ENCODE peak calls at places on chromosomes 1 and 21, in seven cellular contexts. R, F, G, E, M, C and S are unnamed samples.

GRCh38 chr1:177913762-177914540 is 55.9 kb downstream of the SEC16B start:
- DNase-seq in M (peak), E (peak), C (peak), R (peak), F (peak), G (peak), S (peak)

GRCh38 chr1:86207323-86207722 is 50.8 kb upstream of the COL24A1 start:
- DNase-seq in G (no peak), R (no peak), E (peak), F (no peak), M (peak), C (peak), S (no peak)

GRCh38 chr1:176517484-176517883 is 54.5 kb downstream of the PAPPA2 start:
- DNase-seq in R (no peak), E (peak), G (no peak), C (no peak), M (no peak), F (no peak), S (no peak)

GRCh38 chr1:41783189-41783639 is 135.5 kb downstream of the HIVEP3 start:
- DNase-seq in F (no peak), M (no peak), R (no peak), C (peak), G (no peak), E (peak), S (no peak)

GRCh38 chr1:98340511-98340910 is 321.0 kb upstream of the SNX7 start:
- DNase-seq in E (peak), M (no peak), F (no peak), R (no peak), G (no peak), C (peak), S (no peak)

GRCh38 chr21:28615276-28615675 is 377.4 kb downstream of the LTN1 start:
- DNase-seq in G (no peak), C (peak), E (peak), M (peak), R (no peak), F (no peak), S (no peak)

GRCh38 chr1:204110894-204111633 is 38.1 kb downstream of the SOX13 start:
- DNase-seq in C (no peak), F (no peak), R (no peak), E (no peak), M (no peak), G (no peak), S (no peak)

GRCh38 chr1:25952851-25953401 is 44.9 kb downstream of the PAFAH2 start:
- DNase-seq in M (no peak), G (no peak), F (no peak), E (peak), C (peak), R (no peak), S (no peak)

GRCh38 chr1:22163137-22163536 is 20.2 kb upstream of the WNT4 start:
- DNase-seq in R (peak), G (no peak), F (no peak), E (no peak), M (no peak), C (no peak), S (no peak)

GRCh38 chr1:18882511-18882910 is 19.8 kb downstream of the ALDH4A1 start:
- DNase-seq in C (peak), F (no peak), G (no peak), R (no peak), M (no peak), E (peak), S (no peak)

GRCh38 chr1:89553195-89553584 is 28.6 kb downstream of the LRRC8B start:
- DNase-seq in R (no peak), M (no peak), C (no peak), F (no peak), G (no peak), E (no peak), S (no peak)

GRCh38 chr1:220803401-220804201 is 16.9 kb downstream of the MTARC1 start:
- DNase-seq in C (peak), M (peak), R (peak), F (peak), E (peak), G (no peak), S (peak)

GRCh38 chr1:54487571-54488050 is 60.4 kb upstream of the ACOT11 start:
- DNase-seq in G (peak), M (peak), R (no peak), F (no peak), E (peak), C (no peak), S (no peak)
- H2AFZ ChIP-seq in G (no peak), M (peak), R (peak), F (peak), E (peak), C (peak), S (peak)

DNA sequence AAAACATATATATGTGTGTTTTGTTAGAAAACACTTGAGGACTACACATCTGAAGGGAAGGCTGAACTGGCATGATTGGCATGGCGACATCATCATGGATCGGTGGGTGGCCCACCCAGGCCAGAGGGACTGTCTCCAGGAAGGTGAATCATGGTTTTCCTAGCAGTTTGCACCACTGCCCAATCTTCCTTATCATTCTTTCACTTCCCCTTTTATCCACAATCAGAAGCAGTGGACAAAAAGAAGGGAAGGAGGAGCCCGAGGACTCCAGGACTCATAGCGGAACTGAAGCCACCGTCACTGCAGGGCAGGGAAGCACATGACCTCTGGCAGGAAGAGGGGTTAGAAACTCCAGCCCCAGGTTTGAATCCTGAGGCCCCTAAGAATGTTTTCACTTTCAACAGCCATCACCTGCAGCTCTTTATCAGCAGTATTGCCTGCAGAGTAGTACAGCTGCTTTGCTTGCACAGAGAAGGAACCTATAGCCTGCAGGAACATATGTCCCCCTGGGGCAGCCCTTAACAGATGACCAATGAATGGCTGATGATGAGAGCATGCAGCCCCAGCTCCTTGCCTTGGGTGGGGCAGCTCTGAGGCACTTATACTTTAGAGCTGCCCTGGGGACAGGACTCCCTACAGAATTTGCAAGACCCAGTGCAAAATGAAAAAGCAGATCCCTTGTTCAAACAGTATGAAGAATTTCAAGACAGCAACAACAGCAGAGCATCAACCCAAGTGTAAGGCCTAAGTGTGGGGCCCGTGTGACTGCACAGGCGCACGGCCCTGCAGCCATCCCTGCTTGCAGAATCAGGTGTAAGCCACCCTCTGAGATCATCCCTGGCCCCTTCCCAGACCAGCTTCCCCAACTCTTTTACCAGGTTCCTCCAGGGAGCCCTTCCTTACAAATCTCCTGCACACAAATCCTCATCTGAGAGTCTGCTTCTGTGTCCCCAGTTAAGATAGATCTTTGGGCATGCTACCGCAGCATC is 241.8 kb upstream of the IRF2BP2 start:
- DNase-seq in F (peak), M (no peak), E (peak), R (peak), G (no peak), C (peak), S (peak)
- H2AFZ ChIP-seq in F (peak), M (peak), E (no peak), R (peak), G (no peak), C (peak), S (no peak)

GRCh38 chr1:235502601-235503332 is 1.5 kb downstream of the B3GALNT2 start:
- DNase-seq in R (peak), F (no peak), E (peak), G (no peak), M (no peak), C (peak), S (no peak)
- H2AFZ ChIP-seq in R (peak), F (no peak), E (peak), G (no peak), M (no peak), C (no peak), S (no peak)

DNA sequence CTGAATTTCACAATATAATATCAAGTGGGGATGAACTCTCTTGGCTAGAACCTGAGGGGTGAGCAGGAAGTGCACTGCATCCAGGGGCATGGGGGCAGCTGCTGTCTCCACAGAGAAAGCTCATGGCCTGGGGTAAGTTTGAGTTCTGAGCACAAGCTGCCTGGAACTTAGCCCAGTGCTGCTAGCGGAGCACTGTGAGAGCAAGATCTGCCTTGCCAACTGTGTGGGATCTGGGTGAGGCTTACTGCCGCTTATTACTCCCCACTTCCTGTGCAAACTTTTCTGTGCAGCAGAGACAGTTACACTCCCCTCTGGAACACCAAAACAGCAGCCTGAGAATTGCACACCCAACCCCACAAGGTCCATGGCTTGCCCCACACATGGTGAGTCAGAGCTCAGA is 761.9 kb upstream of the NEGR1 start:
- DNase-seq in F (no peak), C (no peak), G (no peak), E (no peak), R (no peak), M (no peak), S (no peak)
- H2AFZ ChIP-seq in F (no peak), C (no peak), G (no peak), E (no peak), R (no peak), M (peak), S (no peak)

DNA sequence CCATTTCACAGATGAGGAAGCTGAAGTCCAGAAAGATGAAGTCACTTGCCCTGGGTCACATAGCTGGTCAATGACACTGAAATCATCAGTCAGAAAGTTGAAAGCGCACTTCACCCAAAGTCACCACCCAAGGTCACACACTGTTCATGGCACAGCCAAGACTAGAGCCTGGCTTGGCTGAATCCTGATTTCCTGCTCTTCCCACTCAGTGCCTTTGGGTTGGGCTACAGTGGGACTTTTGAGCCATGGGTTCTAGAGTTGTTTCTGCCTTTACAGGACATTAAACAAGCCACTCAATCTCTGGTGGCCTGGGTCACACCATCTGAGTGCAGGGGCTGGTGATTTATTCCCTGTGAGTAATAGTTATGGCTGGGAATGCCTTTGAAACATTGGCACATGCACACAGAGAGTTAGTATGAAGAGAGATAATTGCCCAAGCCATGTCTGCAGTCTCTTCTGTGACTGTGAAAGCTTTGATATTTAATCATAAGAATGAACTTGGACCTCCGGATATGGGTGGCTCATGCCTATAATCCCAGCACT is 15.9 kb upstream of the ARHGEF10L start:
- DNase-seq in F (no peak), R (no peak), E (peak), C (no peak), G (no peak), M (no peak), S (no peak)
- H2AFZ ChIP-seq in F (no peak), R (no peak), E (no peak), C (no peak), G (no peak), M (no peak), S (no peak)

GRCh38 chr1:66247415-66248208 is 286.3 kb upstream of the SGIP1 start:
- DNase-seq in F (no peak), E (no peak), R (peak), M (no peak), G (no peak), C (no peak), S (no peak)
- H2AFZ ChIP-seq in F (no peak), E (no peak), R (peak), M (no peak), G (no peak), C (no peak), S (no peak)

DNA sequence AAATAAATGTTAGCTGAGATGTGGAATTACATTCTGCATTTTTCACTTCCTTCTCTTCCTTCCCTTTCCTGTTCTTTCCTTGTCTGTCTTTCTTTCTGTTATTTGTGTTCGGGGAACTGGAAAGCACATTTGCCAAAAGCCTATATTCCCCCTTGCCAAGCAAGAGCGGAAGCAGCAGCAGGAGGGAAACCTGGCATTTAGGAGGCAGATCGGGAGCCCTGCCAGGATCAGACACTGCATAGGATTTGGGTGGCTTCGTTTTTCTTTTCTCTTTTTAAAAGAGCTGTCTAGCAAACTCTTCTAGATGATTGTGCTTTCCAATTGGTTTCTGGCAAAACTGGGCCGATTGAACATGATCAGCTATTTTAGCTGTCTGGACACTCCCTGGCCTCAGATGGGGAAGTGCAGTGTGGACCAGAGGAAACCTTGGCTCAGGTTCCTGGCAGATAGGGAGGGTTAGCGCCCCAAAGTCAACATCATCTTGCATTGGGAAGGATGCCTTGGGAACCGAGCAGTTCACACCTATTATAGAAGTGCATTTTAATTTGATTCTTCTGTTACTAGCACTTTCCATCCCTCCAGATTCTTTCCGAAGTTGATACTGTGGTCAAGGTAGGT is 414.0 kb upstream of the KAZN start:
- DNase-seq in G (no peak), C (no peak), M (no peak), R (no peak), E (no peak), F (no peak), S (no peak)
- H2AFZ ChIP-seq in G (no peak), C (no peak), M (no peak), R (no peak), E (no peak), F (no peak), S (no peak)

DNA sequence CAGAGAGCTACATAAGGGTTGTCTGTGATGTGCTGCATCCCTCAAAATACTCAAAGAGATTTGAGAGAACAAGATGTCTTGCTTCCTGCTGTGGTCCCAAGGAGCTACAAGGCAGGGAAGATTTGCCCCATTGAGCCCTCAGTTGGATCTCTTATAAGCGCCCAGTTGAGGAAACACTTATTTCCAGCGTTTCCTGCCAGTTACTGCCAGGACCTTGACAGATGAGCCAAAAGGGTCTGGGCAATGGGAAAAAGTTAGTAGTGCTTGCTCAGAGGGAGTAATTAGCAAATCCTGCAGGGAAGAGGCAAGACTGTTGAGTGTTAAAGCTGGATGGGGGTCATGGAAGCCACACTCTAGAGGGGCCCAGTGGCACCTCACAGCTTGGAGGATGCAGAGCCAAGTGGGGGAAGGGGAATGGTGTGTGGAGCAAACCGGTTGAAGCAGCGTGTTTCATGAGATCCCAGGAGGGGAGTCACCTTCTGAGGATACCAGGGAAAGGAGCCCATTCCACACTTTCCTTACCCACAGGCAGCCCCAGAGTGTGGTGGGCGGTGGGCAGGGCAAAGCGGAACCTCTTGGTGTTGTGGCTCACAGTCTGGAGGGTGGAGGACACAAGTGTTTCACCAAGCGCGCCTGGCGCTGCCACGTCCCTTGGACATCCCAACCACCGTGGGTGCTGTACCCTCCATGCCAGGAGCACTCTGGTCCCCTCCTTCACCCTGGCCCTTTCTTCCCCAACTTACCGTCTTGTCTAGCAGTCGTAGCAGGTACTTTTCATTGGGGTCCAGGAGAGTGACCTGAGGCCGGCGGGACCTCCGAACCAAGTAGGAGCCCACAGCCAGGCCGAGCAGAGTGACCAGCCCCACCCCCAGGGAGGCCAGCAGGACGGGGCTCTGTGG is 802 bp downstream of the CYB5R1 start:
- DNase-seq in F (no peak), M (no peak), C (no peak), G (no peak), R (no peak), E (peak), S (no peak)
- H2AFZ ChIP-seq in F (peak), M (peak), C (peak), G (no peak), R (peak), E (peak), S (peak)

GRCh38 chr1:51989582-51990477 is 670 bp downstream of the RAB3B start:
- DNase-seq in M (peak), F (no peak), R (no peak), G (peak), E (peak), C (no peak), S (no peak)
- H2AFZ ChIP-seq in M (peak), F (no peak), R (peak), G (no peak), E (peak), C (peak), S (no peak)

GRCh38 chr1:233879841-233880240 is 24.6 kb upstream of the SLC35F3 start:
- DNase-seq in G (no peak), C (no peak), R (no peak), F (no peak), M (no peak), E (no peak), S (no peak)

GRCh38 chr1:233883671-233884070 is 20.8 kb upstream of the SLC35F3 start:
- DNase-seq in M (no peak), G (peak), R (no peak), E (no peak), C (no peak), F (no peak), S (no peak)

GRCh38 chr1:233884461-233885151 is 19.9 kb upstream of the SLC35F3 start:
- DNase-seq in F (no peak), M (no peak), R (no peak), G (no peak), E (no peak), C (no peak), S (no peak)

GRCh38 chr1:233885196-233886028 is 19.1 kb upstream of the SLC35F3 start:
- DNase-seq in C (no peak), M (no peak), R (no peak), F (no peak), E (no peak), G (no peak), S (no peak)
- H2AFZ ChIP-seq in C (no peak), M (no peak), R (no peak), F (no peak), E (no peak), G (no peak), S (no peak)